ENCODE peak calls at places on chromosomes 7 and 10, in nine cellular contexts. I is left ventricle myocardium superior; X is GM23338; R is activated T-helper 17 cell treated with anti-CD3 and anti-CD28 coated beads, Interleukin-2, amount 50 U/mL, for 72 hours; Z is Right ventricle myocardium inferior; E is left colon; J is gastrocnemius medialis; B is CD4-positive, alpha-beta T cell; D is right cardiac atrium. F is an unnamed sample.

GRCh38 chr7:100607111-100607510 is 4.9 kb downstream of the PCOLCE start:
- ATAC-seq in I (no peak), X (no peak), R (no peak), Z (no peak), E (no peak), J (no peak), B (no peak), D (no peak), F (no peak)

GRCh38 chr7:98555403-98555802 is 61.7 kb upstream of the NPTX2 start:
- ATAC-seq in I (no peak), X (no peak), R (no peak), Z (no peak), E (peak), J (no peak), B (no peak), D (no peak), F (no peak)

GRCh38 chr10:15719899-15720634 is at the start of gene ITGA8:
- ATAC-seq in I (peak), X (peak), R (no peak), Z (peak), E (peak), J (peak), B (no peak), D (peak), F (peak)

GRCh38 chr10:97914171-97914836 is 64.7 kb downstream of the GOLGA7B start:
- ATAC-seq in I (peak), X (peak), R (peak), Z (no peak), E (peak), J (peak), B (no peak), D (peak), F (no peak)

GRCh38 chr10:95178266-95178665 is 15.8 kb upstream of the ACSM6 start:
- ATAC-seq in I (no peak), X (no peak), R (no peak), Z (no peak), E (no peak), J (no peak), B (no peak), D (no peak), F (no peak)

GRCh38 chr10:92837462-92837861 is 10.9 kb upstream of the EXOC6 start:
- ATAC-seq in I (no peak), X (no peak), R (no peak), Z (no peak), E (no peak), J (no peak), B (no peak), D (no peak), F (no peak)

GRCh38 chr7:23712368-23713284 is 2.6 kb downstream of the STK31 start:
- ATAC-seq in I (peak), X (peak), R (no peak), Z (no peak), E (no peak), J (peak), B (no peak), D (peak), F (peak)

GRCh38 chr10:49254556-49255318 is 44.2 kb upstream of the C10orf71 start:
- ATAC-seq in I (peak), X (peak), R (peak), Z (no peak), E (no peak), J (no peak), B (no peak), D (peak), F (no peak)

GRCh38 chr10:17075510-17075909 is 54.1 kb downstream of the CUBN start:
- ATAC-seq in I (peak), X (no peak), R (no peak), Z (peak), E (no peak), J (peak), B (no peak), D (peak), F (peak)

GRCh38 chr10:97103682-97104081 is 82.1 kb downstream of the SLIT1 start:
- ATAC-seq in I (no peak), X (no peak), R (no peak), Z (no peak), E (no peak), J (no peak), B (no peak), D (no peak), F (no peak)

GRCh38 chr10:62054825-62055224 is 153.3 kb downstream of the ARID5B start:
- ATAC-seq in I (no peak), X (no peak), R (peak), Z (no peak), E (no peak), J (no peak), B (no peak), D (no peak), F (no peak)

GRCh38 chr10:2933519-2933918 is 133.8 kb upstream of the PFKP start:
- ATAC-seq in I (no peak), X (no peak), R (no peak), Z (no peak), E (no peak), J (no peak), B (no peak), D (no peak), F (no peak)

GRCh38 chr10:44280615-44281014 is 104.3 kb downstream of the CXCL12 start:
- ATAC-seq in I (peak), X (no peak), R (no peak), Z (peak), E (no peak), J (peak), B (no peak), D (peak), F (peak)

GRCh38 chr7:116740758-116741462 is 68.9 kb downstream of the MET start:
- ATAC-seq in I (no peak), X (no peak), R (no peak), Z (no peak), E (no peak), J (no peak), B (no peak), D (no peak), F (no peak)

F was measured in gastroesophageal sphincter.